ENCODE peak calls at places on chromosomes 1 and 21, in four cellular contexts. N, L, P and A are unnamed samples.

GRCh38 chr1:23118957-23119792 is 49.5 kb downstream of the LUZP1 start:
- DNase-seq in L (no peak), N (no peak), P (no peak), A (no peak)

GRCh38 chr1:66176012-66176715 is 357.8 kb upstream of the SGIP1 start:
- DNase-seq in N (no peak), P (no peak), L (no peak), A (no peak)

GRCh38 chr1:159879136-159879535 is 16.7 kb upstream of the VSIG8 start:
- DNase-seq in P (no peak), N (no peak), L (no peak), A (no peak)

GRCh38 chr1:209364716-209365115 is 218.8 kb upstream of the CAMK1G start:
- DNase-seq in N (no peak), P (no peak), L (no peak), A (no peak)

GRCh38 chr21:42236693-42237092 is 17.8 kb downstream of the ABCG1 start:
- DNase-seq in P (no peak), L (no peak), N (no peak), A (no peak)

GRCh38 chr1:183778568-183779433 is 26.1 kb upstream of the RGL1 start:
- DNase-seq in N (no peak), P (no peak), L (no peak), A (no peak)

GRCh38 chr1:193372553-193372952 is 186.1 kb upstream of the B3GALT2 start:
- DNase-seq in L (no peak), N (no peak), P (no peak), A (no peak)

GRCh38 chr1:78483903-78484302 is 6.9 kb upstream of the PTGFR start:
- DNase-seq in L (no peak), P (no peak), N (no peak), A (no peak)

GRCh38 chr1:234217316-234217840 is 155.9 kb upstream of the COA6 start:
- DNase-seq in L (no peak), P (no peak), N (no peak), A (no peak)

GRCh38 chr1:93683234-93683633 is 1.6 kb upstream of the BCAR3 start:
- DNase-seq in L (no peak), N (no peak), P (no peak), A (no peak)

GRCh38 chr1:1170891-1171550 is 2.7 kb upstream of the TTLL10 start:
- DNase-seq in P (no peak), N (peak; percentile 10), L (no peak), A (no peak)

GRCh38 chr1:22760453-22760852 is 49.8 kb downstream of the EPHB2 start:
- DNase-seq in N (no peak), P (no peak), L (no peak), A (no peak)

GRCh38 chr1:31814631-31815306 is 1.1 kb downstream of the SPOCD1 start:
- DNase-seq in L (no peak), N (no peak), P (no peak), A (no peak)

GRCh38 chr1:60065199-60065598 is 8.4 kb downstream of the C1orf87 start:
- DNase-seq in L (no peak), N (no peak), P (no peak), A (no peak)

GRCh38 chr1:154866995-154867795 is 2.9 kb downstream of the KCNN3 start:
- DNase-seq in L (no peak), P (no peak), N (no peak), A (no peak)

GRCh38 chr21:42160111-42160949 is 58.6 kb upstream of the ABCG1 start:
- DNase-seq in L (no peak), P (no peak), N (no peak), A (no peak)

GRCh38 chr21:14084068-14084501 is 126.7 kb downstream of the LIPI start:
- DNase-seq in P (no peak), N (no peak), L (no peak), A (no peak)

GRCh38 chr1:118881751-118882150 is 106.4 kb downstream of the TBX15 start:
- DNase-seq in N (no peak), P (no peak), L (no peak), A (no peak)

GRCh38 chr1:54811739-54812655 is 10.9 kb upstream of the TTC22 start:
- DNase-seq in L (no peak), P (no peak), N (no peak), A (no peak)

GRCh38 chr21:41859297-41859980 is 19.7 kb downstream of the PRDM15 start:
- DNase-seq in N (no peak), L (no peak), P (no peak), A (no peak)

GRCh38 chr1:61627365-61627764 is 97.6 kb downstream of the TM2D1 start:
- DNase-seq in N (no peak), P (no peak), L (no peak), A (no peak)

GRCh38 chr1:186730951-186731350 is 50.7 kb upstream of the PTGS2 start:
- DNase-seq in L (no peak), P (no peak), N (no peak), A (no peak)

GRCh38 chr21:46191686-46192575 is 7.7 kb upstream of the SPATC1L start:
- DNase-seq in P (no peak), L (no peak), N (no peak), A (no peak)

GRCh38 chr1:185917646-185918045 is 183.5 kb downstream of the HMCN1 start:
- DNase-seq in L (no peak), P (no peak), N (no peak), A (no peak)

GRCh38 chr1:6048179-6048867 is 2.6 kb downstream of the KCNAB2 start:
- DNase-seq in L (no peak), P (no peak), N (no peak), A (no peak)

GRCh38 chr21:32062591-32063227 is 189.9 kb downstream of the HUNK start:
- DNase-seq in L (no peak), P (no peak), N (no peak), A (no peak)
- TF ChIP-seq RAD21 in L (no peak), P (no peak), N (no peak), A (no peak)

GRCh38 chr21:38852278-38852677 is 46.5 kb downstream of the ETS2 start:
- DNase-seq in P (no peak), N (no peak), L (no peak), A (no peak)

GRCh38 chr21:38850277-38850951 is 44.7 kb downstream of the ETS2 start:
- DNase-seq in N (no peak), L (no peak), P (no peak), A (no peak)

GRCh38 chr21:38852708-38853107 is 47.0 kb downstream of the ETS2 start:
- DNase-seq in N (no peak), L (no peak), P (no peak), A (no peak)

GRCh38 chr21:38849776-38850175 is 44.0 kb downstream of the ETS2 start:
- DNase-seq in P (no peak), N (no peak), L (no peak), A (no peak)

GRCh38 chr21:38853421-38853919 is 47.7 kb downstream of the ETS2 start:
- DNase-seq in P (no peak), N (no peak), L (no peak), A (peak; percentile 64)
- TF ChIP-seq EGR1 in P (no peak), N (no peak), L (no peak), A (no peak)

GRCh38 chr1:172745014-172745413 is 86.1 kb downstream of the FASLG start:
- DNase-seq in P (peak; percentile 79), L (no peak), N (peak; percentile 28), A (peak; percentile 71)

GRCh38 chr1:172748201-172748600 is 89.3 kb downstream of the FASLG start:
- DNase-seq in L (no peak), P (no peak), N (no peak), A (no peak)

GRCh38 chr1:172751668-172752067 is 92.8 kb downstream of the FASLG start:
- DNase-seq in L (no peak), P (no peak), N (no peak), A (no peak)

GRCh38 chr1:172742599-172743500 is 83.9 kb downstream of the FASLG start:
- DNase-seq in P (no peak), L (no peak), N (peak; percentile 51), A (peak; percentile 49)

DNA sequence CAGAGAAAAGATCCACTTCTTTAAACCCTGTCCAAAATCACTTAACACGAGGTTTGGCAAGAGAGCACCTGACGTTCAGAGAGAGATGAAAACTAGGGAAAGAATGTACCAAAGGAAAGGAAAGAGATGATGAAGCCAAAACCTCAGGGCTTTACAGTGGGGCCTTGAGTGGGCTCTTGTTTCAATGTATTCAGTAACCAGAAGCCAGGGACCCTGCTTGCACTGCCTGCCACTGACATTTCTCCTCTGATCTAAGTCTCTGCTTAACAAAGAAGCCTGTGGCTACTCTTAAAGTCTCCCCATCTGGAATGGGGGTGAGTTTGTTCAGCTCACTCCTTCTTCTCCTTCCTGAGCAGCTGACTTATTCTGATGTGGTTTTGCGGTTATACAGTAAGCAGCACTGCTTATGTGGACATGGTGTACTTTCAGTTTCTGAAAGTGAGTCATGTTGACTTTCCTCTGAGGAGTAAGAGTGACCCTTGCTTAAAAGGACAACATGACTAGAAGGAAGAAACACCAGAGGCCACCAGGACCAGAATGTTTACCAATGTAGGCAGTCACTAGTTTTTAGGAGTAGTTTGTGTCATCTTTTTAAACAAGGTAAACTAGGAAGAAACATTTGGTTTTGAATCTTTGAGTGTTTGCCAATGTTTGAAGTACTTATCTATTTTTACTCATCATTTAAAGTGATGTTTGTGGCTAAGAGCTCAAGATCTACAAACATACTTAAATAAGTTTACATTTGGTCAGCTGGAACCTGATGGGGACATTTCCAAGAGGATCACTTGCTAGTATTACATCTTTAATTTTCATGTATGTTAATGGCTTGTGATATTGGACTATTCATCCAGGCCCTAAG is 87.4 kb downstream of the FASLG start:
- DNase-seq in N (no peak), L (no peak), P (peak; percentile 70), A (peak; percentile 91)
- TF ChIP-seq RAD21 in N (peak; percentile 40), L (no peak), P (peak; percentile 27), A (peak; percentile 45)

GRCh38 chr1:18572022-18572920 is 58.4 kb upstream of the PAX7 start:
- DNase-seq in N (no peak), L (no peak), P (no peak), A (no peak)

GRCh38 chr1:18573170-18573569 is 57.5 kb upstream of the PAX7 start:
- DNase-seq in L (no peak), P (no peak), N (no peak), A (no peak)

GRCh38 chr1:18578271-18578670 is 52.4 kb upstream of the PAX7 start:
- DNase-seq in N (no peak), L (no peak), P (no peak), A (no peak)

GRCh38 chr1:18574754-18575153 is 55.9 kb upstream of the PAX7 start:
- DNase-seq in P (no peak), L (no peak), N (no peak), A (no peak)

DNA sequence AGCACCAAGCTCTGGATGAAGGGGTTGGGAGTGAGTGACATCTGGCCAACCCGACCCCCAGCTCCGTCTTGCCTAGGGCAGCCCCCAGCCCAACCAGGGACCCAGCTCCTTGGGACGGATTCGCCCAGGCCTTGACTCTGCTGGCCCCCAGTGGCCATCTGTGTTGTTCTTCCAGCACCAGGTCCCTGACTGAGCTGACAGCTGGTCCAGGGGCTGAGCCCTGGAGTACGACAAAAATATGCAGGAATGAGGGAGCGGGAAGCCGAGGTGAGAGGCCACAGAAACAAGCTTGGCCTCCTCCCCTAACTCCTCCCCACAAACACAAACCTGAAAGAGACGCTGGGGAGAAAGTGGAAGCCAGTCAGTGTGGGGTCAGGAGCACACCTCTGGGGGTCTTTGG is 55.0 kb upstream of the PAX7 start:
- DNase-seq in P (no peak), N (peak; percentile 81), L (peak; percentile 86), A (peak; percentile 38)
- TF ChIP-seq EGR1 in P (no peak), N (no peak), L (no peak), A (no peak)